ENCODE peak calls at places on chromosomes 6 and 20, in seven cellular contexts. E, D, T, J, S, M and K are unnamed samples. For H3K27me3, the result is how much of the 10 kb centered on the place peaks cover.

GRCh38 chr6:56643379-56644089 is 845 bp upstream of the DST start:
- DNase-seq in D (no peak), S (no peak), J (no peak), M (no peak), T (no peak), E (no peak), K (no peak)

GRCh38 chr6:31948753-31949413 is 3.0 kb downstream of the CFB start:
- DNase-seq in S (no peak), E (no peak), T (no peak), M (no peak), J (no peak), D (no peak), K (peak)

GRCh38 chr20:60062431-60063336 is 104.5 kb downstream of the CDH26 start:
- DNase-seq in S (no peak), E (peak), D (no peak), T (no peak), J (no peak), M (no peak), K (no peak)

GRCh38 chr20:17357238-17357637 is 130.4 kb downstream of the PCSK2 start:
- DNase-seq in T (no peak), M (no peak), D (no peak), J (no peak), E (no peak), S (no peak), K (no peak)

GRCh38 chr6:4647414-4648365 is 128.5 kb upstream of the CDYL start:
- DNase-seq in S (peak), M (peak), D (no peak), E (peak), T (peak), J (peak), K (no peak)

GRCh38 chr6:68639826-68640505 is 4.9 kb downstream of the ADGRB3 start:
- DNase-seq in M (no peak), T (no peak), J (peak), D (no peak), S (no peak), E (no peak), K (no peak)

GRCh38 chr6:35089935-35090505 is 51.1 kb downstream of the TCP11 start:
- DNase-seq in D (no peak), T (no peak), E (no peak), J (no peak), S (no peak), M (no peak), K (peak)

GRCh38 chr20:33825340-33826269 is 14.5 kb downstream of the CHMP4B start:
- DNase-seq in E (no peak), M (peak), T (no peak), J (no peak), S (no peak), D (no peak), K (no peak)

GRCh38 chr6:161393839-161394364 is 120.0 kb upstream of the AGPAT4 start:
- DNase-seq in T (peak), D (no peak), S (peak), E (no peak), J (peak), M (peak), K (no peak)

GRCh38 chr20:43949741-43950618 is 35.3 kb downstream of the TOX2 start:
- DNase-seq in T (no peak), M (no peak), S (peak), D (peak), E (no peak), J (no peak), K (no peak)

GRCh38 chr6:151248295-151248694 is 8.5 kb downstream of the AKAP12 start:
- DNase-seq in M (no peak), T (no peak), D (no peak), S (no peak), E (no peak), J (no peak), K (no peak)

GRCh38 chr6:20998748-20999448 is 464.6 kb downstream of the CDKAL1 start:
- DNase-seq in T (no peak), S (no peak), D (no peak), M (no peak), E (no peak), J (peak), K (no peak)

GRCh38 chr6:166442131-166442530 is 59.4 kb upstream of the MPC1 start:
- DNase-seq in T (no peak), J (no peak), S (no peak), D (no peak), E (no peak), M (no peak), K (no peak)

GRCh38 chr6:128266946-128267345 is 253.5 kb downstream of the PTPRK start:
- DNase-seq in E (no peak), M (no peak), D (no peak), S (no peak), T (no peak), J (no peak), K (no peak)

GRCh38 chr6:67285770-67286495 is 1349.1 kb upstream of the ADGRB3 start:
- DNase-seq in J (no peak), D (no peak), T (no peak), S (no peak), E (no peak), M (no peak), K (no peak)

GRCh38 chr20:48986899-48987298 is 59.2 kb upstream of the CSE1L start:
- DNase-seq in M (peak), J (no peak), S (no peak), E (no peak), D (no peak), T (peak), K (no peak)

GRCh38 chr6:104218132-104218531 is 641.6 kb downstream of the HACE1 start:
- DNase-seq in T (no peak), M (no peak), D (no peak), J (no peak), S (no peak), E (no peak), K (peak)

GRCh38 chr20:50221501-50222323 is 31.1 kb downstream of the CEBPB start:
- DNase-seq in T (no peak), D (no peak), S (peak), E (no peak), M (no peak), J (no peak), K (no peak)

GRCh38 chr20:58228484-58229197 is at the start of gene ANKRD60:
- DNase-seq in M (no peak), S (no peak), J (peak), T (no peak), D (peak), E (no peak), K (no peak)

GRCh38 chr6:3987072-3987471 is 91.9 kb downstream of the FAM217A start:
- DNase-seq in E (no peak), S (no peak), D (no peak), T (peak), M (no peak), J (peak), K (no peak)

GRCh38 chr6:90103056-90103793 is 193.4 kb downstream of the BACH2 start:
- DNase-seq in T (no peak), S (no peak), D (no peak), M (peak), J (no peak), E (no peak), K (no peak)

GRCh38 chr20:38833154-38833856 is 27.8 kb downstream of the PPP1R16B start:
- DNase-seq in T (no peak), D (no peak), M (no peak), J (no peak), S (no peak), E (no peak), K (no peak)

GRCh38 chr20:51960004-51960403 is 157.7 kb upstream of the SALL4 start:
- DNase-seq in S (no peak), T (no peak), E (no peak), M (no peak), J (no peak), D (no peak), K (no peak)

GRCh38 chr6:151372164-151372563 is 19.2 kb downstream of the ZBTB2 start:
- DNase-seq in T (no peak), S (no peak), M (no peak), D (no peak), J (no peak), E (no peak), K (no peak)

GRCh38 chr20:37837934-37838333 is 65.0 kb upstream of the VSTM2L start:
- DNase-seq in D (no peak), E (no peak), T (no peak), J (no peak), S (no peak), M (no peak), K (no peak)

GRCh38 chr6:43608310-43608763 is 20.7 kb downstream of the GTPBP2 start:
- DNase-seq in S (peak), M (peak), D (peak), J (peak), T (peak), E (peak), K (no peak)

GRCh38 chr20:45890077-45890996 is 671 bp downstream of the NEURL2 start:
- DNase-seq in J (peak), E (peak), M (peak), S (peak), T (peak), D (peak), K (no peak)

GRCh38 chr6:152845421-152845820 is 94.8 kb downstream of the VIP start:
- DNase-seq in S (no peak), M (no peak), J (no peak), E (no peak), T (no peak), D (no peak), K (peak)

GRCh38 chr6:106736502-106736901 is 107.1 kb downstream of the QRSL1 start:
- DNase-seq in T (no peak), M (no peak), D (no peak), S (no peak), E (no peak), J (no peak), K (peak)

GRCh38 chr20:38937000-38937399 is 10.8 kb downstream of the FAM83D start:
- DNase-seq in M (no peak), T (no peak), J (no peak), D (no peak), E (no peak), S (no peak), K (no peak)

GRCh38 chr6:71099649-71100048 is 142.8 kb upstream of the B3GAT2 start:
- DNase-seq in S (no peak), D (no peak), M (no peak), J (no peak), E (no peak), T (no peak), K (no peak)

GRCh38 chr6:45697605-45698004 is 318.1 kb downstream of the CLIC5 start:
- DNase-seq in T (no peak), S (no peak), D (no peak), M (no peak), E (no peak), J (no peak), K (peak)

GRCh38 chr20:38903335-38903734 is 22.9 kb upstream of the FAM83D start:
- DNase-seq in E (no peak), D (no peak), J (no peak), M (no peak), T (no peak), S (no peak), K (no peak)

GRCh38 chr6:144478487-144478886 is 193.4 kb downstream of the UTRN start:
- DNase-seq in M (no peak), T (no peak), J (no peak), E (peak), S (peak), D (no peak), K (no peak)

GRCh38 chr6:158926429-158926828 is 73.6 kb downstream of the RSPH3 start:
- DNase-seq in T (no peak), E (no peak), S (no peak), M (peak), D (no peak), J (no peak), K (peak)

GRCh38 chr6:2197984-2198383 is 47.4 kb downstream of the GMDS start:
- DNase-seq in D (no peak), S (no peak), J (no peak), M (no peak), E (no peak), T (no peak), K (no peak)

DNA sequence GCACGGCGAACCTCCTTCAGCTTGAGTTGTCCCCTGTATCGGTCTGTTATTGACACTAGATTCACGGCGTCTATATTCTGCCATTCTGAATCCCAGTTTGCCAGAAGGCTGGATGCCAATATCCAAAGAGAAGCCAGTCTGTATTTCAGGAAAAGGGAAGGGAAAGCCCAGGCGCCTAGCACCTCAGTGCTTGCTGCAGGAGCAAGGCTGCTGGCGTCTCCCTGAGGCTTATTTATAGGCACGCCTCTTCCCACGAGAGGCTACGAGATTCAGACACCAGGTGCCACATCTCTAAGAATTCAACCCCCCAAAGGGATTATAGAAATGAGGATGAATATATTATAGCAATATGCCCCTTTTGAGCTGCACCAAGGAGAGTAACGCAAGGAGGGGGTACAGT is 89.6 kb upstream of the CDH4 start:
- DNase-seq in T (no peak), J (no peak), S (no peak), M (no peak), E (no peak), D (no peak), K (no peak)
- TF ChIP-seq CTCF in T (no peak), J (no peak), S (no peak), M (no peak), E (no peak), D (no peak), K (no peak)

GRCh38 chr6:129672345-129672691 is 37.7 kb downstream of the ARHGAP18 start:
- DNase-seq in T (no peak), J (no peak), S (no peak), D (no peak), M (no peak), E (no peak), K (no peak)
- H3K27ac ChIP-seq in T (peak), J (no peak), S (peak), D (peak), M (peak), E (peak), K (peak)

DNA sequence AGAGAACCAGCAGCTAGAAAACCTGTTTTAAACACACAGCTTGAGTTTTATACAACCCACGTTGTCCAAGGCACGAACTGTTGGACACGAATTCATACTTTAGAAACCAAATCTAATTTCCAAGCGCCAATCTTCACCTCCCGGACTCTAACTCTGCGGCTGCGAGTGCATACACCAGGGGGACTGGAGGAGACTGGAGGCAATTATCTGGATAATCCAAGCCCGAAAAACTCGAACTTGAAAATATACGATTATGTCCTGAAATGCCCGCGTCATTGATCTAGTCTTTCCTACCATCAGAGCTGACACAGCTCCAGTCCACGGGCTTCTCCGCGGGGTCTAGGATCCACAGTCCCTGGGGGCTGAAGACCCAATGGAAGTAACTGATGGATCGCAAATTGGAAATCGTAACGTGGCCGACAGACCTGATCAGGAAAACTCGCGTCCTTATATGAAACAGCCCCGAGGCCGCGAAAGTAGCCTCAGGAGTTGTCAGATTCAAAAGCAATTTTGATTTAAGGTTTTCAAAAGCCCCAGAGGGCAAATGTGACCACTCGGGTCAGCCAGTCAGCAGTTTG is 809 bp upstream of the HEY2 start:
- DNase-seq in J (no peak), E (no peak), S (no peak), M (peak), D (no peak), T (no peak), K (peak)
- H3K27me3 ChIP-seq in J (under half), E (under half), S (under half), M (half or more), D (half or more), T (under half), K (half or more)

GRCh38 chr20:63775096-63775978 is 35.8 kb downstream of the SLC2A4RG start:
- DNase-seq in J (peak), M (no peak), D (no peak), E (peak), S (no peak), T (no peak), K (no peak)
- TF ChIP-seq CTCF in J (peak), M (peak), D (peak), E (peak), S (peak), T (peak), K (peak)

DNA sequence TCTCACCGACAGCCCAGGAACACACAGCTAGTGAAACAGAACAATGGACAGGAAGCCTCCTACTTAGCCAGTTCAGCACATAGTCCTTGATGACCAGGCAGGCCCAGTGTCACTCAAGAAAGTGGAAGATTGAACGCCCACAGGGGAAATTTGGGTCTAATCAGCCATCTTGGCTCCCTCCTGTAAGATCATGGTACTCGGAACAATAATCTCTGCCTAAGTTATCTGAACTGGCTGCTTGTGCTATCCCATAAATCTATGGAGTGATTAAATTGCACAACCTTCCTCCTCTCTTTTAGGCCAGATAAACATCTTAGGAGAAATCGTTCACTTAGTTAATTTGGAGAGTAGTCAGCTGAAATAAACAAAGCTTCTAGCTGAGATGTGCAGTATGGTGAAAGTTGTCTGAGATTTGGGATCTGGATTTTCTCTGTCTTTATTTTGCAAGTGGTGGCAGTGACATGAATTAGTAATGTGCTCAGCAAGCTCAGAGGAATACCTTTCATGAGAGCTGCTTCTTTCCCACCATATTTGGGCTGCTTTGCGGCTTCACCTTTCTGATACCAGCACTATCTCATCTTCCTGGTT is 146.9 kb downstream of the MTFR2 start:
- DNase-seq in E (no peak), S (no peak), T (no peak), J (peak), D (no peak), M (no peak), K (no peak)
- H3K27ac ChIP-seq in E (no peak), S (peak), T (peak), J (no peak), D (no peak), M (no peak), K (no peak)

GRCh38 chr20:63072231-63072791 is 65.5 kb upstream of the BHLHE23 start:
- DNase-seq in E (peak), M (no peak), T (no peak), D (no peak), J (peak), S (no peak), K (no peak)

GRCh38 chr20:63074631-63075030 is 67.9 kb upstream of the BHLHE23 start:
- DNase-seq in E (no peak), T (no peak), M (no peak), D (no peak), S (no peak), J (no peak), K (no peak)

GRCh38 chr20:63074182-63074581 is 67.4 kb upstream of the BHLHE23 start:
- DNase-seq in T (no peak), J (no peak), D (no peak), E (no peak), M (no peak), S (no peak), K (no peak)

GRCh38 chr20:63073051-63073737 is 66.4 kb upstream of the BHLHE23 start:
- DNase-seq in J (no peak), D (no peak), E (no peak), S (no peak), T (no peak), M (no peak), K (no peak)

GRCh38 chr20:63073738-63074065 is 66.9 kb upstream of the BHLHE23 start:
- DNase-seq in J (no peak), S (no peak), T (no peak), E (no peak), M (no peak), D (no peak), K (no peak)
- H3K27me3 ChIP-seq in J (under half), S (under half), T (under half), E (under half), M (under half), D (under half), K (under half)

DNA sequence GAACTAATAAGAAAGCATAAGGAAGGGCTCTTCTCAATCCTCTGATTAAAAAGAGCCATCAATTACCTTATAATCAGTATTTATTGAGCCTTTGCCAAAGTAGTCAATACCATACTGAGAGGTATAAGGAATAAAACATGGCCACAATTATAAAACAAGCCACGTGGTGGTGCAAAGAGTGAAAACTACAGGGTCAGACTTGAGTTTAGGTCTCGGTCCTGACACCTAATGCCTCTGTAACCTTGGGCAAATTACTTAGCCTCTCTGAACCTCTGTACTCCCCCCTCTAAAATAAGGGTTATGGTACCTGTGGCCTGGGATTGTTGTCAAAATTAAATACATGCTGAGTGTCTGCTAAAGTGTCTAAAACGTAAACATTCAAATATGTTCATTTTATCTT is 11.8 kb downstream of the TRIM10 start:
- DNase-seq in E (no peak), J (no peak), D (no peak), S (no peak), M (no peak), T (no peak), K (no peak)
- TF ChIP-seq CTCF in E (no peak), J (no peak), D (no peak), S (no peak), M (peak), T (no peak), K (peak)